ENCODE peak calls at places on chromosomes 16 and 17, in ten cellular contexts. H is progenitor cell of endocrine pancreas; A is thoracic aorta; V is fibroblast of mammary gland; R is activated CD4-positive, alpha-beta T cell treated with anti-CD3 and anti-CD28 coated beads for 4 hours; N is stimulated activated CD4-positive, alpha-beta T cell treated with anti-CD3 and anti-CD28 coated beads, TNF-alpha, amount 100 ng/mL, for 48 hours; W is ovary; D is fibroblast of the conjunctiva; C is GM23338; T is NCI-H748 treated with DMSO at 0.1 percent for 48 hours. B is an unnamed sample.

GRCh38 chr16:87856796-87857228 is 12.5 kb downstream of the SLC7A5 start:
- DNase-seq in H (no peak), A (no peak), V (no peak), R (no peak), N (no peak), W (no peak), D (no peak), C (no peak), T (no peak), B (no peak)

GRCh38 chr17:42132941-42133340 is 10.3 kb downstream of the HSPB9 start:
- DNase-seq in H (no peak), A (no peak), V (peak; percentile 73), R (no peak), N (no peak), W (no peak), D (no peak), C (no peak), T (no peak), B (no peak)

GRCh38 chr16:79132745-79133144 is 467.8 kb downstream of the MAF start:
- DNase-seq in H (no peak), A (no peak), V (no peak), R (no peak), N (no peak), W (peak; percentile 48), D (no peak), C (no peak), T (no peak), B (no peak)

GRCh38 chr16:88374736-88375135 is 8.0 kb upstream of the ZNF469 start:
- DNase-seq in H (no peak), A (no peak), V (no peak), R (no peak), N (no peak), W (no peak), D (no peak), C (no peak), T (no peak), B (no peak)

GRCh38 chr16:83967838-83968482 is at the start of gene NECAB2:
- DNase-seq in H (peak; percentile 49), A (no peak), V (peak; percentile 12), R (no peak), N (no peak), W (no peak), D (no peak), C (peak; percentile 56), T (no peak), B (no peak)

GRCh38 chr17:1720856-1721386 is 3.6 kb upstream of the WDR81 start:
- DNase-seq in H (peak; percentile 52), A (no peak), V (peak; percentile 63), R (peak; percentile 57), N (peak; percentile 61), W (peak; percentile 66), D (no peak), C (peak; percentile 77), T (peak; percentile 57), B (no peak)

GRCh38 chr16:10523025-10523424 is 57.4 kb downstream of the EMP2 start:
- DNase-seq in H (no peak), A (no peak), V (no peak), R (no peak), N (no peak), W (no peak), D (no peak), C (no peak), T (no peak), B (no peak)

GRCh38 chr17:65630502-65630901 is 69.1 kb upstream of the AXIN2 start:
- DNase-seq in H (no peak), A (no peak), V (no peak), R (no peak), N (no peak), W (no peak), D (no peak), C (no peak), T (no peak), B (no peak)

GRCh38 chr16:69073181-69073669 is 32.2 kb upstream of the HAS3 start:
- DNase-seq in H (no peak), A (no peak), V (peak; percentile 93), R (no peak), N (no peak), W (no peak), D (peak; percentile 43), C (no peak), T (no peak), B (no peak)

GRCh38 chr17:76841776-76842405 is 26.3 kb upstream of the MGAT5B start:
- DNase-seq in H (no peak), A (no peak), V (no peak), R (no peak), N (no peak), W (no peak), D (no peak), C (peak; percentile 55), T (peak; percentile 2), B (no peak)

GRCh38 chr17:79165756-79166473 is 91.3 kb downstream of the ENGASE start:
- DNase-seq in H (no peak), A (no peak), V (no peak), R (no peak), N (no peak), W (no peak), D (no peak), C (no peak), T (no peak), B (no peak)

GRCh38 chr16:78249056-78249455 is 149.6 kb downstream of the WWOX start:
- DNase-seq in H (no peak), A (no peak), V (no peak), R (no peak), N (no peak), W (no peak), D (no peak), C (peak; percentile 61), T (peak; percentile 43), B (no peak)

B was measured in smooth muscle cell of the brain vasculature.